ENCODE peak calls at places on chromosomes 1 and 21, in nine cellular contexts. One of them, this sample, is unnamed.

GRCh38 chr1:70718086-70718630 is 307.1 kb downstream of the CTH start:
- DNase-seq in astrocyte: no peak
- DNase-seq in body of pancreas: no peak
- DNase-seq in astrocyte of the cerebellum: no peak
- DNase-seq in A549: no peak
- DNase-seq in fibroblast of pulmonary artery: peak; percentile 2
- DNase-seq in choroid plexus epithelial cell: no peak
- DNase-seq in CD8-positive, alpha-beta T cell: no peak
- DNase-seq in IMR-90: no peak
- DNase-seq in this sample: peak; percentile 81

GRCh38 chr1:201703646-201704438 is 125.1 kb upstream of the IPO9 start:
- DNase-seq in astrocyte of the cerebellum: peak; percentile 49
- DNase-seq in choroid plexus epithelial cell: peak; percentile 87
- DNase-seq in body of pancreas: peak; percentile 82
- DNase-seq in A549: peak; percentile 79
- DNase-seq in astrocyte: peak; percentile 54
- DNase-seq in IMR-90: peak; percentile 77
- DNase-seq in CD8-positive, alpha-beta T cell: peak; percentile 62
- DNase-seq in fibroblast of pulmonary artery: peak; percentile 82
- DNase-seq in this sample: peak; percentile 83

GRCh38 chr21:42570362-42570761 is 56.7 kb downstream of the SLC37A1 start:
- DNase-seq in IMR-90: no peak
- DNase-seq in fibroblast of pulmonary artery: no peak
- DNase-seq in CD8-positive, alpha-beta T cell: no peak
- DNase-seq in astrocyte of the cerebellum: no peak
- DNase-seq in choroid plexus epithelial cell: no peak
- DNase-seq in astrocyte: no peak
- DNase-seq in body of pancreas: peak; percentile 1
- DNase-seq in A549: no peak
- DNase-seq in this sample: no peak

GRCh38 chr1:177355575-177355974 is 184.8 kb downstream of the BRINP2 start:
- DNase-seq in choroid plexus epithelial cell: peak; percentile 52
- DNase-seq in fibroblast of pulmonary artery: peak; percentile 48
- DNase-seq in astrocyte: peak; percentile 2
- DNase-seq in IMR-90: peak; percentile 19
- DNase-seq in CD8-positive, alpha-beta T cell: no peak
- DNase-seq in A549: peak; percentile 13
- DNase-seq in body of pancreas: peak; percentile 16
- DNase-seq in astrocyte of the cerebellum: peak; percentile 11
- DNase-seq in this sample: peak; percentile 47

GRCh38 chr1:46422261-46422871 is 28.2 kb downstream of the FAAH start:
- DNase-seq in astrocyte: no peak
- DNase-seq in astrocyte of the cerebellum: no peak
- DNase-seq in choroid plexus epithelial cell: no peak
- DNase-seq in CD8-positive, alpha-beta T cell: no peak
- DNase-seq in body of pancreas: no peak
- DNase-seq in IMR-90: no peak
- DNase-seq in fibroblast of pulmonary artery: no peak
- DNase-seq in A549: no peak
- DNase-seq in this sample: no peak

GRCh38 chr1:56758135-56758534 is 61.1 kb downstream of the FYB2 start:
- DNase-seq in fibroblast of pulmonary artery: no peak
- DNase-seq in astrocyte of the cerebellum: no peak
- DNase-seq in IMR-90: no peak
- DNase-seq in A549: peak; percentile 5
- DNase-seq in CD8-positive, alpha-beta T cell: no peak
- DNase-seq in body of pancreas: peak; percentile 31
- DNase-seq in choroid plexus epithelial cell: no peak
- DNase-seq in astrocyte: no peak
- DNase-seq in this sample: no peak

GRCh38 chr1:212618466-212619210 is 10.1 kb downstream of the ATF3 start:
- DNase-seq in A549: no peak
- DNase-seq in astrocyte: no peak
- DNase-seq in CD8-positive, alpha-beta T cell: no peak
- DNase-seq in fibroblast of pulmonary artery: no peak
- DNase-seq in body of pancreas: no peak
- DNase-seq in astrocyte of the cerebellum: no peak
- DNase-seq in choroid plexus epithelial cell: no peak
- DNase-seq in IMR-90: peak; percentile 80
- DNase-seq in this sample: no peak

GRCh38 chr1:220219136-220219442 is 53.2 kb downstream of the RAB3GAP2 start:
- DNase-seq in body of pancreas: no peak
- DNase-seq in IMR-90: peak; percentile 22
- DNase-seq in A549: no peak
- DNase-seq in CD8-positive, alpha-beta T cell: no peak
- DNase-seq in astrocyte: no peak
- DNase-seq in astrocyte of the cerebellum: no peak
- DNase-seq in choroid plexus epithelial cell: no peak
- DNase-seq in fibroblast of pulmonary artery: no peak
- DNase-seq in this sample: no peak

GRCh38 chr1:91774520-91775203 is 111.3 kb downstream of the TGFBR3 start:
- DNase-seq in CD8-positive, alpha-beta T cell: no peak
- DNase-seq in astrocyte of the cerebellum: no peak
- DNase-seq in fibroblast of pulmonary artery: peak; percentile 51
- DNase-seq in body of pancreas: no peak
- DNase-seq in A549: no peak
- DNase-seq in IMR-90: peak; percentile 89
- DNase-seq in astrocyte: peak; percentile 68
- DNase-seq in choroid plexus epithelial cell: peak; percentile 65
- DNase-seq in this sample: peak; percentile 54

GRCh38 chr1:40462956-40463590 is 12.8 kb downstream of the ZFP69B start:
- DNase-seq in choroid plexus epithelial cell: peak; percentile 13
- DNase-seq in A549: peak; percentile 11
- DNase-seq in IMR-90: no peak
- DNase-seq in CD8-positive, alpha-beta T cell: no peak
- DNase-seq in body of pancreas: no peak
- DNase-seq in fibroblast of pulmonary artery: peak; percentile 11
- DNase-seq in astrocyte of the cerebellum: no peak
- DNase-seq in astrocyte: peak; percentile 7
- DNase-seq in this sample: peak; percentile 9

GRCh38 chr1:158007949-158008386 is 14.5 kb downstream of the KIRREL1 start:
- DNase-seq in astrocyte: no peak
- DNase-seq in body of pancreas: no peak
- DNase-seq in astrocyte of the cerebellum: no peak
- DNase-seq in CD8-positive, alpha-beta T cell: no peak
- DNase-seq in fibroblast of pulmonary artery: no peak
- DNase-seq in A549: no peak
- DNase-seq in IMR-90: no peak
- DNase-seq in choroid plexus epithelial cell: no peak
- DNase-seq in this sample: no peak

GRCh38 chr1:115196291-115196690 is 107.0 kb upstream of the TSPAN2 start:
- DNase-seq in A549: no peak
- DNase-seq in choroid plexus epithelial cell: no peak
- DNase-seq in astrocyte of the cerebellum: no peak
- DNase-seq in astrocyte: no peak
- DNase-seq in CD8-positive, alpha-beta T cell: no peak
- DNase-seq in fibroblast of pulmonary artery: no peak
- DNase-seq in IMR-90: no peak
- DNase-seq in body of pancreas: no peak
- DNase-seq in this sample: no peak

GRCh38 chr1:203915811-203916210 is 54.4 kb downstream of the SNRPE start:
- DNase-seq in choroid plexus epithelial cell: peak; percentile 36
- DNase-seq in A549: peak; percentile 58
- DNase-seq in CD8-positive, alpha-beta T cell: no peak
- DNase-seq in astrocyte of the cerebellum: no peak
- DNase-seq in astrocyte: peak; percentile 67
- DNase-seq in fibroblast of pulmonary artery: peak; percentile 19
- DNase-seq in IMR-90: peak; percentile 76
- DNase-seq in body of pancreas: no peak
- DNase-seq in this sample: peak; percentile 31

GRCh38 chr1:161791889-161792655 is 26.0 kb downstream of the ATF6 start:
- DNase-seq in IMR-90: peak; percentile 35
- DNase-seq in CD8-positive, alpha-beta T cell: no peak
- DNase-seq in astrocyte: peak; percentile 7
- DNase-seq in astrocyte of the cerebellum: no peak
- DNase-seq in choroid plexus epithelial cell: peak; percentile 45
- DNase-seq in body of pancreas: no peak
- DNase-seq in fibroblast of pulmonary artery: peak; percentile 33
- DNase-seq in A549: no peak
- DNase-seq in this sample: peak; percentile 11

GRCh38 chr1:3321559-3322439 is 132.7 kb upstream of the ARHGEF16 start:
- DNase-seq in A549: no peak
- DNase-seq in astrocyte of the cerebellum: no peak
- DNase-seq in fibroblast of pulmonary artery: no peak
- DNase-seq in astrocyte: no peak
- DNase-seq in IMR-90: no peak
- DNase-seq in choroid plexus epithelial cell: no peak
- DNase-seq in CD8-positive, alpha-beta T cell: no peak
- DNase-seq in body of pancreas: no peak
- DNase-seq in this sample: no peak

GRCh38 chr1:152018537-152018936 is 18.3 kb downstream of the S100A11 start:
- DNase-seq in fibroblast of pulmonary artery: peak; percentile 27
- DNase-seq in IMR-90: no peak
- DNase-seq in body of pancreas: no peak
- DNase-seq in astrocyte: no peak
- DNase-seq in astrocyte of the cerebellum: no peak
- DNase-seq in CD8-positive, alpha-beta T cell: peak; percentile 9
- DNase-seq in A549: peak; percentile 42
- DNase-seq in choroid plexus epithelial cell: peak; percentile 59
- DNase-seq in this sample: no peak

GRCh38 chr1:182889997-182890396 is 50.9 kb downstream of the DHX9 start:
- DNase-seq in astrocyte: no peak
- DNase-seq in astrocyte of the cerebellum: no peak
- DNase-seq in choroid plexus epithelial cell: no peak
- DNase-seq in IMR-90: no peak
- DNase-seq in A549: no peak
- DNase-seq in body of pancreas: no peak
- DNase-seq in CD8-positive, alpha-beta T cell: peak; percentile 19
- DNase-seq in fibroblast of pulmonary artery: no peak
- DNase-seq in this sample: no peak

GRCh38 chr1:50666849-50667248 is 243.6 kb upstream of the DMRTA2 start:
- DNase-seq in fibroblast of pulmonary artery: no peak
- DNase-seq in astrocyte of the cerebellum: no peak
- DNase-seq in choroid plexus epithelial cell: no peak
- DNase-seq in body of pancreas: no peak
- DNase-seq in astrocyte: no peak
- DNase-seq in IMR-90: no peak
- DNase-seq in CD8-positive, alpha-beta T cell: no peak
- DNase-seq in A549: no peak
- DNase-seq in this sample: no peak
- TF ChIP-seq CTCF in fibroblast of pulmonary artery: no peak
- TF ChIP-seq CTCF in astrocyte of the cerebellum: no peak
- TF ChIP-seq CTCF in choroid plexus epithelial cell: no peak
- TF ChIP-seq CTCF in body of pancreas: no peak
- TF ChIP-seq CTCF in astrocyte: no peak
- TF ChIP-seq CTCF in IMR-90: no peak
- TF ChIP-seq CTCF in CD8-positive, alpha-beta T cell: no peak
- TF ChIP-seq CTCF in A549: no peak
- TF ChIP-seq CTCF in this sample: no peak

GRCh38 chr1:113868387-113869083 is 3.0 kb downstream of the PTPN22 start:
- DNase-seq in A549: no peak
- DNase-seq in IMR-90: peak; percentile 59
- DNase-seq in body of pancreas: no peak
- DNase-seq in choroid plexus epithelial cell: no peak
- DNase-seq in fibroblast of pulmonary artery: peak; percentile 26
- DNase-seq in astrocyte: peak; percentile 67
- DNase-seq in astrocyte of the cerebellum: no peak
- DNase-seq in CD8-positive, alpha-beta T cell: no peak
- DNase-seq in this sample: peak; percentile 27
- H3K4me3 ChIP-seq in A549: no peak overlapping the region
- H3K4me3 ChIP-seq in IMR-90: no peak overlapping the region
- H3K4me3 ChIP-seq in body of pancreas: no peak overlapping the region
- H3K4me3 ChIP-seq in choroid plexus epithelial cell: no peak overlapping the region
- H3K4me3 ChIP-seq in fibroblast of pulmonary artery: no peak overlapping the region
- H3K4me3 ChIP-seq in astrocyte: no peak overlapping the region
- H3K4me3 ChIP-seq in astrocyte of the cerebellum: no peak overlapping the region
- H3K4me3 ChIP-seq in CD8-positive, alpha-beta T cell: no peak overlapping the region
- H3K4me3 ChIP-seq in this sample: no peak overlapping the region

GRCh38 chr1:153552335-153552734 is 3.3 kb upstream of the S100A3 start:
- DNase-seq in A549: no peak
- DNase-seq in IMR-90: no peak
- DNase-seq in CD8-positive, alpha-beta T cell: no peak
- DNase-seq in fibroblast of pulmonary artery: no peak
- DNase-seq in astrocyte of the cerebellum: no peak
- DNase-seq in body of pancreas: no peak
- DNase-seq in choroid plexus epithelial cell: no peak
- DNase-seq in astrocyte: no peak
- DNase-seq in this sample: no peak
- TF ChIP-seq CTCF in A549: no peak
- TF ChIP-seq CTCF in IMR-90: no peak
- TF ChIP-seq CTCF in CD8-positive, alpha-beta T cell: no peak
- TF ChIP-seq CTCF in fibroblast of pulmonary artery: no peak
- TF ChIP-seq CTCF in astrocyte of the cerebellum: no peak
- TF ChIP-seq CTCF in body of pancreas: no peak
- TF ChIP-seq CTCF in choroid plexus epithelial cell: no peak
- TF ChIP-seq CTCF in astrocyte: no peak
- TF ChIP-seq CTCF in this sample: peak; percentile 9

GRCh38 chr1:90717665-90718410 is 736 bp upstream of the BARHL2 start:
- DNase-seq in IMR-90: peak; percentile 5
- DNase-seq in CD8-positive, alpha-beta T cell: no peak
- DNase-seq in astrocyte: no peak
- DNase-seq in A549: no peak
- DNase-seq in choroid plexus epithelial cell: peak; percentile 9
- DNase-seq in astrocyte of the cerebellum: no peak
- DNase-seq in fibroblast of pulmonary artery: peak; percentile 35
- DNase-seq in body of pancreas: no peak
- DNase-seq in this sample: peak; percentile 14
- H3K4me3 ChIP-seq in IMR-90: peak overlapping the region; percentile 44
- H3K4me3 ChIP-seq in CD8-positive, alpha-beta T cell: peak overlapping the region; percentile 28
- H3K4me3 ChIP-seq in astrocyte: no peak overlapping the region
- H3K4me3 ChIP-seq in A549: peak overlapping the region; percentile 27
- H3K4me3 ChIP-seq in choroid plexus epithelial cell: peak overlapping the region; percentile 27
- H3K4me3 ChIP-seq in astrocyte of the cerebellum: peak overlapping the region; percentile 28
- H3K4me3 ChIP-seq in fibroblast of pulmonary artery: peak overlapping the region; percentile 38
- H3K4me3 ChIP-seq in body of pancreas: no peak overlapping the region
- H3K4me3 ChIP-seq in this sample: peak overlapping the region; percentile 47

DNA sequence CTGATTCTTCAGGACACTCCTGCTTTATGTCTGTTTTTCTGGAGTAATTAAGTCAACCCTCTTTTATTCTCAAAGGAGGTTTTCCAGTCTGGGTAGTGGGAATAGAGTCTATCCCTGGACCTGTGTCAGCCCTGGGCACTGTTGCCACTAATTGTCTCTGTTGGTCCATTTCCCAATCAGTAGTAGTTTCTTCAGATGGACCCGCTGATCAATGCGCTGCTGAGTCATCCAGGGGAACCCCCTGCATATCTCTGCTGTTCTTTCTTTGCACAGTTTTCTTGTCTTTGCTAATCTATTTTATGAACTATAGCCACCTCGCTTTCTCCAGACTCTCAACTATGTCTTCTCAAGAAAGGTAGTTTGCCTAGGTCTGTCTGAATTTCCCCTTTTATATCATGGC is 82.5 kb downstream of the TNNI3K start:
- DNase-seq in choroid plexus epithelial cell: no peak
- DNase-seq in astrocyte: no peak
- DNase-seq in A549: no peak
- DNase-seq in body of pancreas: no peak
- DNase-seq in IMR-90: no peak
- DNase-seq in astrocyte of the cerebellum: no peak
- DNase-seq in fibroblast of pulmonary artery: no peak
- DNase-seq in CD8-positive, alpha-beta T cell: no peak
- DNase-seq in this sample: no peak
- TF ChIP-seq CTCF in choroid plexus epithelial cell: no peak
- TF ChIP-seq CTCF in astrocyte: no peak
- TF ChIP-seq CTCF in A549: no peak
- TF ChIP-seq CTCF in body of pancreas: no peak
- TF ChIP-seq CTCF in IMR-90: no peak
- TF ChIP-seq CTCF in astrocyte of the cerebellum: no peak
- TF ChIP-seq CTCF in fibroblast of pulmonary artery: no peak
- TF ChIP-seq CTCF in CD8-positive, alpha-beta T cell: no peak
- TF ChIP-seq CTCF in this sample: no peak

GRCh38 chr21:30146558-30147282 is 19.9 kb downstream of the CLDN17 start:
- DNase-seq in astrocyte of the cerebellum: no peak
- DNase-seq in fibroblast of pulmonary artery: no peak
- DNase-seq in choroid plexus epithelial cell: no peak
- DNase-seq in IMR-90: no peak
- DNase-seq in A549: no peak
- DNase-seq in CD8-positive, alpha-beta T cell: no peak
- DNase-seq in astrocyte: no peak
- DNase-seq in body of pancreas: no peak
- DNase-seq in this sample: no peak
- H3K4me3 ChIP-seq in astrocyte of the cerebellum: no peak overlapping the region
- H3K4me3 ChIP-seq in fibroblast of pulmonary artery: no peak overlapping the region
- H3K4me3 ChIP-seq in choroid plexus epithelial cell: no peak overlapping the region
- H3K4me3 ChIP-seq in IMR-90: no peak overlapping the region
- H3K4me3 ChIP-seq in A549: no peak overlapping the region
- H3K4me3 ChIP-seq in CD8-positive, alpha-beta T cell: no peak overlapping the region
- H3K4me3 ChIP-seq in astrocyte: no peak overlapping the region
- H3K4me3 ChIP-seq in body of pancreas: no peak overlapping the region
- H3K4me3 ChIP-seq in this sample: no peak overlapping the region

This sample was measured in fibroblast of the aortic adventitia.